ENCODE peak calls at places on chromosomes 7 and 10, in six cellular contexts. One of them, this sample, is unnamed.

GRCh38 chr7:18829518-18830252 is 287.8 kb downstream of the TWIST1 start:
- DNase-seq in naive thymus-derived CD4-positive, alpha-beta T cell: no peak
- DNase-seq in M059J: peak; percentile 48
- DNase-seq in stomach: no peak
- DNase-seq in activated naive CD4-positive, alpha-beta T cell treated with Interleukin-2 at 50 U/mL for 16 hours: no peak
- DNase-seq in endodermal cell: no peak
- DNase-seq in this sample: no peak

GRCh38 chr7:69422473-69423102 is 175.7 kb upstream of the AUTS2 start:
- DNase-seq in naive thymus-derived CD4-positive, alpha-beta T cell: no peak
- DNase-seq in M059J: no peak
- DNase-seq in stomach: no peak
- DNase-seq in activated naive CD4-positive, alpha-beta T cell treated with Interleukin-2 at 50 U/mL for 16 hours: no peak
- DNase-seq in endodermal cell: no peak
- DNase-seq in this sample: no peak

GRCh38 chr7:133582766-133583523 is 330.1 kb downstream of the EXOC4 start:
- DNase-seq in naive thymus-derived CD4-positive, alpha-beta T cell: no peak
- DNase-seq in M059J: peak; percentile 26
- DNase-seq in stomach: no peak
- DNase-seq in activated naive CD4-positive, alpha-beta T cell treated with Interleukin-2 at 50 U/mL for 16 hours: no peak
- DNase-seq in endodermal cell: no peak
- DNase-seq in this sample: no peak

GRCh38 chr10:129415261-129416135 is 51.5 kb upstream of the MGMT start:
- DNase-seq in naive thymus-derived CD4-positive, alpha-beta T cell: no peak
- DNase-seq in M059J: no peak
- DNase-seq in stomach: no peak
- DNase-seq in activated naive CD4-positive, alpha-beta T cell treated with Interleukin-2 at 50 U/mL for 16 hours: no peak
- DNase-seq in endodermal cell: no peak
- DNase-seq in this sample: no peak

GRCh38 chr7:107047902-107048782 is 3.6 kb downstream of the PRKAR2B start:
- DNase-seq in naive thymus-derived CD4-positive, alpha-beta T cell: no peak
- DNase-seq in M059J: peak; percentile 46
- DNase-seq in stomach: no peak
- DNase-seq in activated naive CD4-positive, alpha-beta T cell treated with Interleukin-2 at 50 U/mL for 16 hours: no peak
- DNase-seq in endodermal cell: peak; percentile 84
- DNase-seq in this sample: no peak

GRCh38 chr10:89398003-89398749 is 5.8 kb downstream of the IFIT1 start:
- DNase-seq in naive thymus-derived CD4-positive, alpha-beta T cell: no peak
- DNase-seq in M059J: no peak
- DNase-seq in stomach: no peak
- DNase-seq in activated naive CD4-positive, alpha-beta T cell treated with Interleukin-2 at 50 U/mL for 16 hours: no peak
- DNase-seq in endodermal cell: no peak
- DNase-seq in this sample: no peak

GRCh38 chr7:101940830-101941229 is 123.4 kb downstream of the CUX1 start:
- DNase-seq in naive thymus-derived CD4-positive, alpha-beta T cell: no peak
- DNase-seq in M059J: peak; percentile 50
- DNase-seq in stomach: peak; percentile 72
- DNase-seq in activated naive CD4-positive, alpha-beta T cell treated with Interleukin-2 at 50 U/mL for 16 hours: no peak
- DNase-seq in endodermal cell: peak; percentile 89
- DNase-seq in this sample: peak; percentile 31

GRCh38 chr7:17408245-17408903 is 109.9 kb downstream of the AHR start:
- DNase-seq in naive thymus-derived CD4-positive, alpha-beta T cell: no peak
- DNase-seq in M059J: peak; percentile 97
- DNase-seq in stomach: peak; percentile 65
- DNase-seq in activated naive CD4-positive, alpha-beta T cell treated with Interleukin-2 at 50 U/mL for 16 hours: no peak
- DNase-seq in endodermal cell: no peak
- DNase-seq in this sample: no peak

GRCh38 chr10:335151-335800 is 200.0 kb downstream of the ZMYND11 start:
- DNase-seq in naive thymus-derived CD4-positive, alpha-beta T cell: no peak
- DNase-seq in M059J: no peak
- DNase-seq in stomach: no peak
- DNase-seq in activated naive CD4-positive, alpha-beta T cell treated with Interleukin-2 at 50 U/mL for 16 hours: no peak
- DNase-seq in endodermal cell: no peak
- DNase-seq in this sample: no peak

GRCh38 chr7:601573-602340 is 82.1 kb upstream of the PDGFA start:
- DNase-seq in naive thymus-derived CD4-positive, alpha-beta T cell: peak; percentile 85
- DNase-seq in M059J: no peak
- DNase-seq in stomach: peak; percentile 49
- DNase-seq in activated naive CD4-positive, alpha-beta T cell treated with Interleukin-2 at 50 U/mL for 16 hours: peak; percentile 95
- DNase-seq in endodermal cell: no peak
- DNase-seq in this sample: no peak

GRCh38 chr7:67705850-67706249 is 709.2 kb downstream of the TYW1 start:
- DNase-seq in naive thymus-derived CD4-positive, alpha-beta T cell: no peak
- DNase-seq in M059J: no peak
- DNase-seq in stomach: no peak
- DNase-seq in activated naive CD4-positive, alpha-beta T cell treated with Interleukin-2 at 50 U/mL for 16 hours: no peak
- DNase-seq in endodermal cell: no peak
- DNase-seq in this sample: no peak

GRCh38 chr7:141462958-141463357 is 88.3 kb upstream of the AGK start:
- DNase-seq in naive thymus-derived CD4-positive, alpha-beta T cell: no peak
- DNase-seq in M059J: no peak
- DNase-seq in stomach: no peak
- DNase-seq in activated naive CD4-positive, alpha-beta T cell treated with Interleukin-2 at 50 U/mL for 16 hours: no peak
- DNase-seq in endodermal cell: no peak
- DNase-seq in this sample: no peak

GRCh38 chr7:40418445-40418844 is 283.6 kb downstream of the SUGCT start:
- DNase-seq in naive thymus-derived CD4-positive, alpha-beta T cell: no peak
- DNase-seq in M059J: no peak
- DNase-seq in stomach: no peak
- DNase-seq in activated naive CD4-positive, alpha-beta T cell treated with Interleukin-2 at 50 U/mL for 16 hours: no peak
- DNase-seq in endodermal cell: peak; percentile 54
- DNase-seq in this sample: no peak

GRCh38 chr10:126270116-126270515 is 118.2 kb downstream of the ADAM12 start:
- DNase-seq in naive thymus-derived CD4-positive, alpha-beta T cell: no peak
- DNase-seq in M059J: no peak
- DNase-seq in stomach: no peak
- DNase-seq in activated naive CD4-positive, alpha-beta T cell treated with Interleukin-2 at 50 U/mL for 16 hours: no peak
- DNase-seq in endodermal cell: no peak
- DNase-seq in this sample: no peak

This sample was measured in NCI-H1417 treated with DMSO at 0.1 percent for 48 hours.